ENCODE peak calls at places on chromosomes 13 and 19, in four cellular contexts. One of them, this sample, is unnamed. For H3K9me3, the result is how much of the 10 kb centered on the place peaks cover.

GRCh38 chr19:8615813-8616596 is 5.5 kb upstream of the ADAMTS10 start:
- DNase-seq in tibial nerve: peak
- DNase-seq in neural progenitor cell: peak
- DNase-seq in tibial artery: peak
- DNase-seq in this sample: peak

GRCh38 chr19:18160441-18160791 is 7.5 kb downstream of the PIK3R2 start:
- DNase-seq in tibial nerve: no peak
- DNase-seq in neural progenitor cell: no peak
- DNase-seq in tibial artery: no peak
- DNase-seq in this sample: no peak

GRCh38 chr13:93045836-93046235 is 180.8 kb upstream of the GPC6 start:
- DNase-seq in tibial nerve: no peak
- DNase-seq in neural progenitor cell: no peak
- DNase-seq in tibial artery: no peak
- DNase-seq in this sample: no peak

GRCh38 chr13:97539651-97540230 is 105.8 kb downstream of the RAP2A start:
- DNase-seq in tibial nerve: no peak
- DNase-seq in neural progenitor cell: no peak
- DNase-seq in tibial artery: no peak
- DNase-seq in this sample: no peak

GRCh38 chr19:21084343-21084742 is 2.3 kb downstream of the ZNF714 start:
- DNase-seq in tibial nerve: no peak
- DNase-seq in neural progenitor cell: no peak
- DNase-seq in tibial artery: no peak
- DNase-seq in this sample: no peak

GRCh38 chr13:111542530-111543341 is 222.3 kb downstream of the TEX29 start:
- DNase-seq in tibial nerve: no peak
- DNase-seq in neural progenitor cell: no peak
- DNase-seq in tibial artery: no peak
- DNase-seq in this sample: no peak

GRCh38 chr19:4366666-4367335 is 23.4 kb downstream of the MPND start:
- DNase-seq in tibial nerve: no peak
- DNase-seq in neural progenitor cell: no peak
- DNase-seq in tibial artery: no peak
- DNase-seq in this sample: no peak

GRCh38 chr13:91020635-91021034 is 326.9 kb upstream of the MIR17HG start:
- DNase-seq in tibial nerve: no peak
- DNase-seq in neural progenitor cell: no peak
- DNase-seq in tibial artery: no peak
- DNase-seq in this sample: no peak

GRCh38 chr19:33373701-33374405 is at the start of gene CEBPG:
- DNase-seq in tibial nerve: no peak
- DNase-seq in neural progenitor cell: peak
- DNase-seq in tibial artery: peak
- DNase-seq in this sample: no peak

GRCh38 chr13:43688230-43688907 is 98.4 kb downstream of the ENOX1 start:
- DNase-seq in tibial nerve: no peak
- DNase-seq in neural progenitor cell: no peak
- DNase-seq in tibial artery: no peak
- DNase-seq in this sample: no peak

GRCh38 chr13:43682698-43683097 is 104.1 kb downstream of the ENOX1 start:
- DNase-seq in tibial nerve: no peak
- DNase-seq in neural progenitor cell: no peak
- DNase-seq in tibial artery: no peak
- DNase-seq in this sample: no peak

GRCh38 chr13:43684947-43685725 is 101.6 kb downstream of the ENOX1 start:
- DNase-seq in tibial nerve: no peak
- DNase-seq in neural progenitor cell: no peak
- DNase-seq in tibial artery: no peak
- DNase-seq in this sample: no peak

GRCh38 chr13:43686557-43686956 is 100.2 kb downstream of the ENOX1 start:
- DNase-seq in tibial nerve: no peak
- DNase-seq in neural progenitor cell: no peak
- DNase-seq in tibial artery: no peak
- DNase-seq in this sample: no peak

DNA sequence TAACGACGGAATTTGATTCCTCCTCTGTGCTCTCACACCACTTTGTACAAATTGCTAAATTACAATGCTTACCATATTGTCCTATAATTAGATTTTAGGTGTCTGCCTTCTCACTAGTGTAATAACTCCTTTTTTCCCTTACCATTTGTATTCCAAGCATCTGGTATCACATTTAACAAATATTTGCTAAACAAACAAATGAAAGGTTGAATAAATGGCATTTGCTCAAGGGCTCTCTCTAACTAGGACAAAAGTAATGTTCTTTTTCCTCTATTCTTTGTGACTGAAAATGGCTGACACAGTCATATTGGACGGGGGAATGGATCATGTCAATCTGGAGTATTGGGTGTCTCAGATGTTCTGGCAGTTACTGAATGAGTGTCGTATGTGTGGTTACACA is 99.7 kb downstream of the ENOX1 start:
- DNase-seq in tibial nerve: no peak
- DNase-seq in neural progenitor cell: no peak
- DNase-seq in tibial artery: no peak
- DNase-seq in this sample: no peak
- H3K9me3 ChIP-seq in tibial nerve: under half
- H3K9me3 ChIP-seq in neural progenitor cell: under half
- H3K9me3 ChIP-seq in tibial artery: under half
- H3K9me3 ChIP-seq in this sample: under half

GRCh38 chr19:46489445-46490272 is 6.0 kb downstream of the PNMA8B start:
- DNase-seq in tibial nerve: peak
- DNase-seq in neural progenitor cell: peak
- DNase-seq in tibial artery: peak
- DNase-seq in this sample: peak
- H3K4me3 ChIP-seq in tibial nerve: no peak
- H3K4me3 ChIP-seq in neural progenitor cell: peak
- H3K4me3 ChIP-seq in tibial artery: no peak
- H3K4me3 ChIP-seq in this sample: no peak

GRCh38 chr13:66520511-66521390 is 709.4 kb downstream of the PCDH9 start:
- DNase-seq in tibial nerve: no peak
- DNase-seq in neural progenitor cell: no peak
- DNase-seq in tibial artery: no peak
- DNase-seq in this sample: no peak
- H3K9me3 ChIP-seq in tibial nerve: under half
- H3K9me3 ChIP-seq in neural progenitor cell: under half
- H3K9me3 ChIP-seq in tibial artery: under half
- H3K9me3 ChIP-seq in this sample: under half

DNA sequence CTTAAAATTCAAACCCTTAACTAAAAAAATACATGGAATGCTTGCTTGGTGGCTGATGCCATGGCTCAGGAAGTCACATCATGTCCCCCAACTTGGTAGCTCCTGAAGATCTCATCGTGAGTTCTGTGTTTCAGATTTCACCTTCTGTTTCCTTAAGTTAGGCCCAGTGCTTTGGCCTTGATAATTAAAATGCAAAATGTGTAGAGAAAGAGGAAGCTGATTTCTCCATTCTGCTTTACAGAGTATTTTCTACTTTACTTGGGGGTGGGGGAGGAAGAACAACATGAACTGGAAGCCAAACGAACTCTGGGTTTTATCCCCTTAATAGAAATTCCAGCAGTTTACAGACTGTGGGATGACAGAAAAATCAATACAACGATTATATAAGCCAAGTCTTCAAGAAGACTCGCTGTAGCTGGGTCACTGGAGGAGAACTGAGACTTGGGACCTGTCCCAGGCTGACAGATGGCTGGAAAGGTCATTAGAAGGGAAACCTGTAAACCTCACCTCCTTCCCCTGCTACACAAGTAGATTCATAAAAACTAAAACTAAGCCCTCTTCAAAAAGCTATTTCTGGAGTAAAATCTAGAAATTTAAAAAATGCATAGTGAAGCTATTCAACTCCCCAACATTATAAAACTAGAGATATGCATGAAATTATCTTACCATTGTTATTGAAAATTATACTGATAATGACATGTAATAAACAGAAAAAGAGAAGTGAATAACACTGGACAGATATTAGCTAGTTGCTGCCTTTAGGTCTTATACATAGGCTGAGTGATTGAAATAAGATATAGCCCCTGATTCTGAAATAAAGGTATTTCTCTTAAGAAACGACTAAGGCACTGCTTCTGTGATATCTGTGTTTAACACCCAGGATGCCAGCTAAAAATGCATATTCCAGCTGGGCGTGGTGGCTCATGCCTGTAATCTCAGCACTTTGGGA is 22.1 kb upstream of the GGACT start:
- DNase-seq in tibial nerve: no peak
- DNase-seq in neural progenitor cell: no peak
- DNase-seq in tibial artery: no peak
- DNase-seq in this sample: no peak
- H3K4me3 ChIP-seq in tibial nerve: no peak
- H3K4me3 ChIP-seq in neural progenitor cell: no peak
- H3K4me3 ChIP-seq in tibial artery: no peak
- H3K4me3 ChIP-seq in this sample: no peak

GRCh38 chr19:40632311-40633036 is 31.3 kb downstream of the LTBP4 start:
- DNase-seq in tibial nerve: no peak
- DNase-seq in neural progenitor cell: peak
- DNase-seq in tibial artery: no peak
- DNase-seq in this sample: peak
- H3K9me3 ChIP-seq in tibial nerve: under half
- H3K9me3 ChIP-seq in neural progenitor cell: under half
- H3K9me3 ChIP-seq in tibial artery: under half
- H3K9me3 ChIP-seq in this sample: under half

DNA sequence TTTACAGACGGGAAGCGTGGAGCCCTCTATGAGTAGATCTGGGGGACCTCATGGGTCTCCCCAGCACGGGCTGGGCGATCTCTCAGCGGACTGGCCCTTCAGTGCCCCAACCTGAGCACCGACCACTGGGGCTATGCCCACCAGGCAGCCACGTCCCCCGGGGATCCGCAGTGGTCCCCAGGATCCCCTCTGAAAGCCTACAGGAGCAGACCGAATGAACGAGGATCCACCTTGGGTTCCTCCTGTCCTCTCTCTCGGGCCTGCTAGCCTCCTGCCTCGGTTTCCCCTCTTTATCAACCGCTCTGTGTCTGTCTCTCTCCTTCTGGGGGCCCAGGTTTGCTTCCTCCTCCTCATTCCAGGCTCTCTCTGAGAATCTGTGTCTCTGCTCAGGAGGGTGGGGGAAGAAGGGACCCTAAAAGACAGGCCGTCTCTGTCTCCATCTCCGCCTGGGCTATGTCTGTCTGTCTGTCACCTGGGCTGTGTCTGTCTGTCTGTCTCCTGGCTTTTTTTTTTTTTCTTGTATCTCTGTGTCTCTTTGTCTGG is 2.0 kb upstream of the MEIS3 start:
- DNase-seq in tibial nerve: no peak
- DNase-seq in neural progenitor cell: no peak
- DNase-seq in tibial artery: no peak
- DNase-seq in this sample: no peak
- H3K4me3 ChIP-seq in tibial nerve: no peak
- H3K4me3 ChIP-seq in neural progenitor cell: peak
- H3K4me3 ChIP-seq in tibial artery: no peak
- H3K4me3 ChIP-seq in this sample: peak

GRCh38 chr19:53160350-53160749 is 1.5 kb upstream of the ZNF347 start:
- DNase-seq in tibial nerve: no peak
- DNase-seq in neural progenitor cell: no peak
- DNase-seq in tibial artery: no peak
- DNase-seq in this sample: no peak
- H3K9me3 ChIP-seq in tibial nerve: under half
- H3K9me3 ChIP-seq in neural progenitor cell: under half
- H3K9me3 ChIP-seq in tibial artery: under half
- H3K9me3 ChIP-seq in this sample: under half

GRCh38 chr19:1257475-1258160 is 9.2 kb downstream of the MIDN start:
- DNase-seq in tibial nerve: no peak
- DNase-seq in neural progenitor cell: no peak
- DNase-seq in tibial artery: no peak
- DNase-seq in this sample: no peak

GRCh38 chr19:1258161-1258492 is 9.7 kb downstream of the MIDN start:
- DNase-seq in tibial nerve: no peak
- DNase-seq in neural progenitor cell: no peak
- DNase-seq in tibial artery: no peak
- DNase-seq in this sample: no peak

GRCh38 chr19:1259206-1259872 is 9.8 kb upstream of the CIRBP start:
- DNase-seq in tibial nerve: no peak
- DNase-seq in neural progenitor cell: peak
- DNase-seq in tibial artery: peak
- DNase-seq in this sample: peak

GRCh38 chr19:1259873-1260748 is 9.0 kb upstream of the CIRBP start:
- DNase-seq in tibial nerve: no peak
- DNase-seq in neural progenitor cell: peak
- DNase-seq in tibial artery: peak
- DNase-seq in this sample: no peak

DNA sequence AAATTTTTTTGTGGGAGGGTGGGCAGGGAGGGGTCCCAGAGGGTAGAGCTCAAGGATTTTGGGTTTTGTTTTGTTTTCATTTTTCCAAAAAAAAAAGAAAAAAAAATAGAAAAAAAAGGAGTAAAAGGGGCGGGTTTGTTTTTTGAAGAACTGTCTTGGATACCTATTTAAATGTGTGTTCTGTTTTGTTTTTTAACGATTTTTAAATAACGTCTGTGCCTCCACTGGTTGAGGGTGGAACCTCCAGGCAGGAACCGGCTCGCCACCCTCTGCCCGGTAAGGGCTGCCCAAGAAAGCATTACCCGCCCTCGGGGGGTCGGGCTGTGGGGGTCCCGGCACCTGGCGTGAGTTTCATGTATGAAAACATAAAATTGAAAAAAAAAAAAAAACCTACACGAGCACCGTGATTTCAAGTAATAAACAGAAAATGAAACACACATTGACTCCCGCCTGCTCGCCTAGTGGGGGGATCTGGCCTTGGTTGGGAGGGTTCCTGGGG is 10.4 kb downstream of the MIDN start:
- DNase-seq in tibial nerve: no peak
- DNase-seq in neural progenitor cell: no peak
- DNase-seq in tibial artery: no peak
- DNase-seq in this sample: no peak
- H3K4me3 ChIP-seq in tibial nerve: peak
- H3K4me3 ChIP-seq in neural progenitor cell: no peak
- H3K4me3 ChIP-seq in tibial artery: peak
- H3K4me3 ChIP-seq in this sample: no peak

GRCh38 chr19:58182989-58183821 is at the start of gene ZNF274:
- DNase-seq in tibial nerve: peak
- DNase-seq in neural progenitor cell: peak
- DNase-seq in tibial artery: peak
- DNase-seq in this sample: peak
- H3K9me3 ChIP-seq in tibial nerve: under half
- H3K9me3 ChIP-seq in neural progenitor cell: under half
- H3K9me3 ChIP-seq in tibial artery: under half
- H3K9me3 ChIP-seq in this sample: half or more